ENCODE peak calls at places on chromosomes 2 and 18, in five cellular contexts. T is A549, I is heart right ventricle, A is OCI-LY7, R is neuronal stem cell. S is an unnamed sample. For H3K9me3, the result is how much of the 10 kb centered on the place peaks cover.

GRCh38 chr18:48121752-48122151 is 191.3 kb upstream of the SMAD2 start:
- DNase-seq in T (no peak), I (no peak), A (no peak), R (no peak), S (no peak)

GRCh38 chr2:182668671-182669070 is 47.4 kb upstream of the DNAJC10 start:
- DNase-seq in T (no peak), I (no peak), A (no peak), R (no peak), S (no peak)

GRCh38 chr2:10124538-10125045 is 2.1 kb downstream of the RRM2 start:
- DNase-seq in T (peak), I (peak), A (peak), R (peak), S (no peak)

GRCh38 chr18:73384246-73384645 is 516.5 kb upstream of the NETO1 start:
- DNase-seq in T (no peak), I (no peak), A (no peak), R (no peak), S (no peak)

GRCh38 chr2:222424729-222425671 is 657 bp downstream of the SGPP2 start:
- DNase-seq in T (no peak), I (no peak), A (no peak), R (no peak), S (no peak)

GRCh38 chr18:59540819-59541218 is 156.4 kb downstream of the CCBE1 start:
- DNase-seq in T (no peak), I (no peak), A (no peak), R (no peak), S (no peak)

GRCh38 chr18:34760444-34760843 is 50.3 kb downstream of the DTNA start:
- DNase-seq in T (no peak), I (peak), A (no peak), R (no peak), S (no peak)

GRCh38 chr18:75456277-75456676 is 28.8 kb upstream of the SMIM21 start:
- DNase-seq in T (no peak), I (no peak), A (no peak), R (no peak), S (no peak)

GRCh38 chr2:85503611-85504433 is 35.1 kb upstream of the MAT2A start:
- DNase-seq in T (no peak), I (no peak), A (no peak), R (no peak), S (no peak)

GRCh38 chr2:173395567-173396351 is 41.1 kb downstream of the CDCA7 start:
- DNase-seq in T (no peak), I (no peak), A (peak), R (no peak), S (no peak)

GRCh38 chr18:75290737-75291358 is 80.3 kb downstream of the TSHZ1 start:
- DNase-seq in T (no peak), I (no peak), A (no peak), R (no peak), S (no peak)

GRCh38 chr2:108458082-108458481 is 9.1 kb downstream of the GCC2 start:
- DNase-seq in T (no peak), I (no peak), A (no peak), R (no peak), S (no peak)
- H3K9me3 ChIP-seq in T (under half), I (under half), A (under half), R (under half), S (under half)

DNA sequence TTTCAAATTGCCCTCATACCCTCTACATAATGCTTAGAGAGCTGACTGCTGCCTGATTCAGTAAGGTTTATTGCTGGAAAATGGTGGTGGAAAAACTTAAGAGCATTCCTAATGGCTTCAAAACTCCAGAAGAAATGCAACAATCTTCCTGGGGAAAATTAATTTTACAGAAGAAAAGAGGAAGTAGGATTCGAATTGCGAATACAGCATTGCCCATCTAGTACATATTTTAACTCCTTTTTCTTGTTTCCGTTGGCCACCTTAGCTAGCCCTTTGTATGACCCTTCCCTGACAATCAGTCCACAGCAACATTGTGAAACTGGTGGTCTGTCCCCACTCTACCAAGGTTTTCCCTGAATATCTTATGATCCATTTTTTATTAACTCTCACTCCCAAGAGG is 224.7 kb downstream of the MTX2 start:
- DNase-seq in T (no peak), I (no peak), A (no peak), R (no peak), S (no peak)
- H3K27ac ChIP-seq in T (no peak), I (peak), A (no peak), R (no peak), S (no peak)

GRCh38 chr18:79902640-79903039 is 48.8 kb downstream of the SLC66A2 start:
- DNase-seq in T (no peak), I (no peak), A (no peak), R (no peak), S (no peak)

GRCh38 chr18:79901665-79902064 is 49.8 kb downstream of the SLC66A2 start:
- DNase-seq in T (no peak), I (no peak), A (no peak), R (no peak), S (no peak)

GRCh38 chr18:79899609-79900435 is 51.6 kb downstream of the SLC66A2 start:
- DNase-seq in T (no peak), I (no peak), A (no peak), R (no peak), S (no peak)

GRCh38 chr18:79902075-79902474 is 49.4 kb downstream of the SLC66A2 start:
- DNase-seq in T (no peak), I (no peak), A (no peak), R (no peak), S (no peak)

GRCh38 chr18:79900610-79901570 is 50.6 kb downstream of the SLC66A2 start:
- DNase-seq in T (no peak), I (no peak), A (no peak), R (no peak), S (no peak)
- H3K9me3 ChIP-seq in T (under half), I (under half), A (under half), R (under half), S (under half)

GRCh38 chr2:176130153-176130916 is 830 bp downstream of the HOXD8 start:
- DNase-seq in T (peak), I (no peak), A (no peak), R (no peak), S (no peak)
- H3K27ac ChIP-seq in T (peak), I (no peak), A (no peak), R (no peak), S (no peak)

S was measured in effector memory CD4-positive, alpha-beta T cell.